ENCODE peak calls at places on chromosomes 2 and 18, in ten cellular contexts. B is left ventricle myocardium inferior; D is activated CD8-positive, alpha-beta T cell treated with anti-CD3 and anti-CD28 coated beads for 36 hours; V is fibroblast of pulmonary artery; Y is RWPE1; L is CD4-positive, alpha-beta T cell; S is IMR-90; M is mammary epithelial cell; C is HepG2; Q is fibroblast of lung. W is an unnamed sample.

GRCh38 chr2:219663116-219663762 is 35.8 kb downstream of the SLC4A3 start:
- DNase-seq in B (no peak), D (no peak), V (no peak), Y (no peak), L (no peak), S (no peak), M (no peak), C (no peak), Q (no peak), W (no peak)

GRCh38 chr2:34317797-34318196 is 718.7 kb upstream of the FAM98A start:
- DNase-seq in B (no peak), D (no peak), V (no peak), Y (no peak), L (no peak), S (no peak), M (no peak), C (no peak), Q (peak), W (no peak)

GRCh38 chr2:148508878-148509702 is 135.5 kb upstream of the EPC2 start:
- DNase-seq in B (peak), D (peak), V (peak), Y (peak), L (peak), S (peak), M (peak), C (peak), Q (peak), W (peak)

GRCh38 chr18:54043484-54044256 is 180.8 kb downstream of the MBD2 start:
- DNase-seq in B (no peak), D (no peak), V (peak), Y (no peak), L (no peak), S (no peak), M (peak), C (no peak), Q (no peak), W (no peak)

GRCh38 chr2:216294305-216294704 is 78.0 kb downstream of the MARCHF4 start:
- DNase-seq in B (no peak), D (no peak), V (no peak), Y (no peak), L (no peak), S (no peak), M (peak), C (no peak), Q (no peak), W (no peak)

GRCh38 chr2:187499941-187500532 is 52.0 kb upstream of the CALCRL start:
- DNase-seq in B (peak), D (peak), V (peak), Y (peak), L (no peak), S (peak), M (peak), C (peak), Q (peak), W (no peak)

GRCh38 chr2:54680397-54681032 is 42.9 kb upstream of the EML6 start:
- DNase-seq in B (no peak), D (peak), V (no peak), Y (no peak), L (no peak), S (peak), M (peak), C (no peak), Q (no peak), W (no peak)

GRCh38 chr2:206275274-206276160 is 1.1 kb downstream of the ZDBF2 start:
- DNase-seq in B (no peak), D (peak), V (peak), Y (peak), L (peak), S (peak), M (peak), C (no peak), Q (peak), W (no peak)

GRCh38 chr2:61504949-61505348 is 33.2 kb downstream of the XPO1 start:
- DNase-seq in B (no peak), D (no peak), V (no peak), Y (no peak), L (no peak), S (no peak), M (no peak), C (no peak), Q (no peak), W (no peak)

GRCh38 chr2:127712999-127713398 is 11.7 kb downstream of the SFT2D3 start:
- DNase-seq in B (no peak), D (no peak), V (no peak), Y (no peak), L (no peak), S (no peak), M (no peak), C (no peak), Q (no peak), W (no peak)

GRCh38 chr2:136727973-136728699 is 37.2 kb upstream of the THSD7B start:
- DNase-seq in B (no peak), D (no peak), V (no peak), Y (no peak), L (no peak), S (no peak), M (no peak), C (no peak), Q (no peak), W (no peak)

GRCh38 chr2:207144191-207144795 is 21.5 kb downstream of the KLF7 start:
- DNase-seq in B (no peak), D (no peak), V (no peak), Y (no peak), L (no peak), S (no peak), M (no peak), C (no peak), Q (no peak), W (no peak)

GRCh38 chr2:171957061-171957460 is 34.8 kb downstream of the HAT1 start:
- DNase-seq in B (no peak), D (no peak), V (peak), Y (no peak), L (no peak), S (no peak), M (peak), C (peak), Q (peak), W (no peak)

GRCh38 chr2:216211141-216211540 is 102.0 kb downstream of the XRCC5 start:
- DNase-seq in B (no peak), D (no peak), V (no peak), Y (no peak), L (no peak), S (no peak), M (no peak), C (no peak), Q (no peak), W (no peak)

GRCh38 chr2:20299113-20299512 is 51.5 kb downstream of the PUM2 start:
- DNase-seq in B (no peak), D (peak), V (peak), Y (no peak), L (no peak), S (no peak), M (no peak), C (no peak), Q (no peak), W (no peak)

GRCh38 chr18:51170689-51171088 is 26.8 kb downstream of the MEX3C start:
- DNase-seq in B (no peak), D (no peak), V (no peak), Y (no peak), L (no peak), S (no peak), M (no peak), C (no peak), Q (no peak), W (no peak)

GRCh38 chr18:74630804-74631203 is 33.1 kb downstream of the ZNF407 start:
- DNase-seq in B (no peak), D (no peak), V (no peak), Y (no peak), L (no peak), S (no peak), M (no peak), C (no peak), Q (no peak), W (no peak)

GRCh38 chr2:121570665-121571055 is 40.0 kb downstream of the RNU4ATAC start:
- DNase-seq in B (no peak), D (no peak), V (peak), Y (no peak), L (no peak), S (no peak), M (no peak), C (no peak), Q (no peak), W (no peak)

GRCh38 chr2:10256031-10256524 is 46.6 kb upstream of the HPCAL1 start:
- DNase-seq in B (peak), D (no peak), V (no peak), Y (no peak), L (no peak), S (no peak), M (no peak), C (no peak), Q (no peak), W (no peak)

GRCh38 chr2:203566161-203566560 is 31.1 kb upstream of the RAPH1 start:
- DNase-seq in B (no peak), D (no peak), V (no peak), Y (no peak), L (no peak), S (no peak), M (no peak), C (no peak), Q (no peak), W (no peak)

GRCh38 chr2:72438364-72438763 is 290.7 kb upstream of the CYP26B1 start:
- DNase-seq in B (no peak), D (no peak), V (no peak), Y (no peak), L (no peak), S (no peak), M (no peak), C (peak), Q (no peak), W (no peak)

GRCh38 chr2:72442270-72442669 is 294.6 kb upstream of the CYP26B1 start:
- DNase-seq in B (no peak), D (no peak), V (no peak), Y (no peak), L (no peak), S (no peak), M (no peak), C (no peak), Q (no peak), W (no peak)

GRCh38 chr2:72439892-72440291 is 292.2 kb upstream of the CYP26B1 start:
- DNase-seq in B (no peak), D (no peak), V (no peak), Y (no peak), L (no peak), S (no peak), M (no peak), C (no peak), Q (no peak), W (no peak)
- TF ChIP-seq CTCF in B (no peak), D (no peak), V (no peak), Y (no peak), L (no peak), S (no peak), M (no peak), C (no peak), Q (no peak), W (no peak)

GRCh38 chr2:8076453-8077284 is 605.2 kb upstream of the ID2 start:
- DNase-seq in B (no peak), D (no peak), V (no peak), Y (no peak), L (no peak), S (no peak), M (no peak), C (no peak), Q (no peak), W (peak)
- TF ChIP-seq CTCF in B (no peak), D (no peak), V (no peak), Y (no peak), L (no peak), S (no peak), M (no peak), C (no peak), Q (no peak), W (no peak)

GRCh38 chr2:157793053-157793612 is 83.0 kb downstream of the ACVR1 start:
- DNase-seq in B (no peak), D (no peak), V (no peak), Y (no peak), L (no peak), S (no peak), M (no peak), C (no peak), Q (no peak), W (no peak)
- TF ChIP-seq CTCF in B (no peak), D (peak), V (peak), Y (no peak), L (peak), S (peak), M (no peak), C (no peak), Q (peak), W (no peak)

GRCh38 chr2:153870308-153870707 is 1.4 kb upstream of the GALNT13 start:
- DNase-seq in B (no peak), D (no peak), V (no peak), Y (no peak), L (no peak), S (no peak), M (no peak), C (peak), Q (no peak), W (no peak)
- TF ChIP-seq CTCF in B (no peak), D (no peak), V (no peak), Y (no peak), L (no peak), S (no peak), M (peak), C (peak), Q (no peak), W (no peak)

GRCh38 chr2:83823238-83823637 is 635.8 kb downstream of the SUCLG1 start:
- DNase-seq in B (no peak), D (no peak), V (no peak), Y (no peak), L (no peak), S (no peak), M (no peak), C (no peak), Q (no peak), W (no peak)

GRCh38 chr2:83826601-83827000 is 632.5 kb downstream of the SUCLG1 start:
- DNase-seq in B (no peak), D (no peak), V (no peak), Y (no peak), L (no peak), S (no peak), M (no peak), C (no peak), Q (no peak), W (no peak)

GRCh38 chr2:83827618-83828017 is 631.5 kb downstream of the SUCLG1 start:
- DNase-seq in B (no peak), D (no peak), V (no peak), Y (no peak), L (no peak), S (no peak), M (no peak), C (no peak), Q (no peak), W (no peak)
- TF ChIP-seq CTCF in B (no peak), D (no peak), V (no peak), Y (no peak), L (no peak), S (no peak), M (peak), C (no peak), Q (no peak), W (no peak)

DNA sequence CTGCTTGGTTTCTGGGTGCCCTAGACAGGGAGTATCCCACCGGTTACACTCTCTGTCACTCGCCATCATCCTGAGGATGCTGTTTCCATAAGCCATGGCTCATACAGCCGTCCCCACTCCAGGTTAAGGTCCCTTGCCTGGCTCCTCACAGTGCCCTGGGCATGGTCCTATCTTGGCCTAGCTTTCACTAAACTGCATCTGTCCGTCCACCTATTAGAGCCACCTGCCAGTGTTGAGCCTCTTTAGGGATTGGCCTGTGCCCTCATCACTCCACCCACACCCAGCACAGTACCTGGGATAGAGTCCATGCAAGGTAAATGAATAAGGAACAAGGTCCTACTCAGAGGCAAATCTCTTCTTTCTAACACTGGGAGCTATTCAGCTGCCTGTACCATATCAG is 320.1 kb downstream of the GBX2 start:
- DNase-seq in B (no peak), D (no peak), V (no peak), Y (no peak), L (no peak), S (no peak), M (no peak), C (no peak), Q (no peak), W (no peak)
- TF ChIP-seq CTCF in B (no peak), D (no peak), V (no peak), Y (no peak), L (no peak), S (no peak), M (no peak), C (no peak), Q (no peak), W (no peak)

GRCh38 chr18:67467188-67467587 is 49.3 kb downstream of the DSEL start:
- DNase-seq in B (no peak), D (no peak), V (no peak), Y (no peak), L (no peak), S (no peak), M (no peak), C (no peak), Q (no peak), W (no peak)

GRCh38 chr18:67464499-67464898 is 52.0 kb downstream of the DSEL start:
- DNase-seq in B (no peak), D (no peak), V (no peak), Y (no peak), L (no peak), S (no peak), M (no peak), C (no peak), Q (no peak), W (no peak)

GRCh38 chr18:67468038-67468437 is 48.5 kb downstream of the DSEL start:
- DNase-seq in B (no peak), D (no peak), V (no peak), Y (no peak), L (no peak), S (no peak), M (no peak), C (no peak), Q (no peak), W (no peak)

GRCh38 chr18:67463829-67464228 is 52.7 kb downstream of the DSEL start:
- DNase-seq in B (no peak), D (no peak), V (no peak), Y (no peak), L (no peak), S (no peak), M (peak), C (no peak), Q (no peak), W (no peak)
- TF ChIP-seq CTCF in B (no peak), D (no peak), V (peak), Y (no peak), L (no peak), S (no peak), M (peak), C (no peak), Q (peak), W (no peak)

GRCh38 chr2:38806407-38807071 is 28.5 kb downstream of the GEMIN6 start:
- DNase-seq in B (no peak), D (no peak), V (no peak), Y (no peak), L (no peak), S (no peak), M (no peak), C (no peak), Q (no peak), W (no peak)
- TF ChIP-seq CTCF in B (no peak), D (no peak), V (no peak), Y (no peak), L (no peak), S (no peak), M (no peak), C (no peak), Q (no peak), W (no peak)

GRCh38 chr2:200705305-200705985 is 106.3 kb upstream of the BZW1 start:
- DNase-seq in B (peak), D (peak), V (peak), Y (no peak), L (no peak), S (peak), M (peak), C (peak), Q (peak), W (no peak)
- TF ChIP-seq CTCF in B (no peak), D (no peak), V (peak), Y (no peak), L (no peak), S (peak), M (peak), C (peak), Q (peak), W (no peak)